ENCODE peak calls at places on chromosome 21, in ten cellular contexts. P is activated naive CD4-positive, alpha-beta T cell; X is NCI-H1105 treated with DMSO at 0.1 percent for 48 hours; Z is mesenchymal stem cell; I is KG1; B is NCI-H2227 treated with DMSO at 0.1 percent for 48 hours; G is kidney tubule cell; L is B cell; Q is coronary artery; C is activated effector memory CD4-positive, alpha-beta T cell treated with anti-CD3 and anti-CD28 coated beads, Interleukin-2, amount 50 U/mL, for 16 hours. A is an unnamed sample.

GRCh38 chr21:28513450-28513849 is 479.2 kb downstream of the LTN1 start:
- DNase-seq in P (no peak), X (no peak), Z (no peak), I (no peak), B (no peak), G (no peak), L (no peak), Q (no peak), C (no peak), A (no peak)

GRCh38 chr21:43810505-43811261 is 21.3 kb downstream of the RRP1 start:
- DNase-seq in P (peak), X (peak), Z (peak), I (peak), B (peak), G (peak), L (peak), Q (no peak), C (peak), A (peak)

GRCh38 chr21:15279484-15279883 is 214.7 kb upstream of the NRIP1 start:
- DNase-seq in P (no peak), X (no peak), Z (no peak), I (no peak), B (no peak), G (no peak), L (no peak), Q (no peak), C (no peak), A (no peak)

GRCh38 chr21:44261191-44261631 is 486 bp downstream of the DNMT3L start:
- DNase-seq in P (no peak), X (no peak), Z (no peak), I (no peak), B (no peak), G (no peak), L (no peak), Q (no peak), C (no peak), A (no peak)

GRCh38 chr21:43740497-43741156 is 21.7 kb downstream of the PDXK start:
- DNase-seq in P (no peak), X (peak), Z (peak), I (no peak), B (peak), G (peak), L (no peak), Q (no peak), C (no peak), A (no peak)

GRCh38 chr21:46634966-46635323 is 529 bp upstream of the PRMT2 start:
- DNase-seq in P (no peak), X (peak), Z (peak), I (peak), B (peak), G (peak), L (no peak), Q (no peak), C (no peak), A (peak)

GRCh38 chr21:27132270-27132669 is 165.4 kb upstream of the ADAMTS5 start:
- DNase-seq in P (no peak), X (no peak), Z (peak), I (no peak), B (no peak), G (peak), L (no peak), Q (no peak), C (no peak), A (no peak)

GRCh38 chr21:20451051-20451450 is 547.2 kb upstream of the NCAM2 start:
- DNase-seq in P (no peak), X (no peak), Z (no peak), I (no peak), B (no peak), G (peak), L (no peak), Q (no peak), C (no peak), A (no peak)

GRCh38 chr21:27423073-27423472 is 456.2 kb upstream of the ADAMTS5 start:
- DNase-seq in P (no peak), X (no peak), Z (peak), I (no peak), B (no peak), G (peak), L (no peak), Q (peak), C (no peak), A (no peak)

GRCh38 chr21:36783612-36784383 is 84.9 kb downstream of the SIM2 start:
- DNase-seq in P (no peak), X (no peak), Z (peak), I (no peak), B (no peak), G (peak), L (no peak), Q (peak), C (no peak), A (no peak)

GRCh38 chr21:39385299-39386145 is 36.6 kb upstream of the HMGN1 start:
- DNase-seq in P (peak), X (peak), Z (no peak), I (no peak), B (peak), G (peak), L (peak), Q (no peak), C (peak), A (peak)

GRCh38 chr21:43817157-43818086 is 28.0 kb downstream of the RRP1 start:
- DNase-seq in P (no peak), X (no peak), Z (no peak), I (no peak), B (no peak), G (no peak), L (no peak), Q (no peak), C (no peak), A (no peak)

GRCh38 chr21:26070822-26071425 is 99.6 kb downstream of the APP start:
- DNase-seq in P (peak), X (no peak), Z (peak), I (no peak), B (peak), G (peak), L (peak), Q (no peak), C (peak), A (no peak)

GRCh38 chr21:37338671-37339526 is 27.7 kb upstream of the DYRK1A start:
- DNase-seq in P (no peak), X (no peak), Z (peak), I (no peak), B (no peak), G (peak), L (no peak), Q (peak), C (no peak), A (no peak)

GRCh38 chr21:32140212-32141008 is 138.4 kb downstream of the MIS18A start:
- DNase-seq in P (no peak), X (no peak), Z (no peak), I (no peak), B (no peak), G (no peak), L (no peak), Q (no peak), C (no peak), A (no peak)

GRCh38 chr21:41369105-41369914 is 7.5 kb downstream of the MX2 start:
- DNase-seq in P (no peak), X (no peak), Z (peak), I (no peak), B (peak), G (peak), L (peak), Q (no peak), C (peak), A (peak)